ENCODE peak calls at places on chromosomes 7 and 10, in six cellular contexts. L is endothelial cell of umbilical vein; F is CD8-positive, alpha-beta T cell; S is A549; C is GM23248; Q is colonic mucosa. D is an unnamed sample.

GRCh38 chr10:130804778-130805634 is 506.5 kb downstream of the TCERG1L start:
- DNase-seq in Q (no peak), L (no peak), S (no peak), F (no peak), C (no peak), D (no peak)

GRCh38 chr7:641269-641671 is 85.2 kb upstream of the DNAAF5 start:
- DNase-seq in L (no peak), F (no peak), C (no peak), S (no peak), Q (no peak), D (no peak)

GRCh38 chr10:8130973-8131911 is 76.8 kb downstream of the GATA3 start:
- DNase-seq in L (peak), F (no peak), C (peak), Q (no peak), S (peak), D (no peak)

GRCh38 chr10:71571460-71572175 is 148.0 kb downstream of the C10orf105 start:
- DNase-seq in Q (no peak), S (no peak), L (no peak), C (no peak), F (no peak), D (no peak)

GRCh38 chr7:93133020-93133419 is 15.2 kb downstream of the SAMD9L start:
- DNase-seq in F (no peak), L (peak), S (no peak), Q (no peak), C (no peak), D (no peak)

GRCh38 chr7:78019457-78020130 is 221.0 kb downstream of the PHTF2 start:
- DNase-seq in F (no peak), S (peak), Q (peak), C (peak), L (peak), D (peak)

GRCh38 chr10:47354900-47355299 is 6.7 kb downstream of the RBP3 start:
- DNase-seq in C (no peak), Q (no peak), S (no peak), L (no peak), F (no peak), D (no peak)

GRCh38 chr7:85286449-85286848 is 99.6 kb upstream of the SEMA3D start:
- DNase-seq in S (no peak), L (no peak), F (no peak), C (peak), Q (no peak), D (no peak)

GRCh38 chr10:65968871-65969270 is 957.0 kb upstream of the LRRTM3 start:
- DNase-seq in F (no peak), Q (no peak), C (no peak), L (no peak), S (no peak), D (no peak)

GRCh38 chr7:27112960-27113949 is 10.8 kb upstream of the HOXA2 start:
- DNase-seq in S (peak), L (peak), F (no peak), C (no peak), Q (peak), D (no peak)

GRCh38 chr10:91162050-91162494 is 58.4 kb upstream of the PCGF5 start:
- DNase-seq in Q (no peak), L (no peak), C (peak), F (no peak), S (peak), D (peak)

GRCh38 chr7:81111781-81112540 is 193.1 kb upstream of the SEMA3C start:
- DNase-seq in S (no peak), F (no peak), C (peak), Q (no peak), L (peak), D (no peak)

GRCh38 chr10:117590516-117590915 is 48.0 kb downstream of the EMX2 start:
- DNase-seq in F (no peak), S (no peak), Q (no peak), L (no peak), C (peak), D (no peak)

GRCh38 chr7:154853727-154854095 is 149.2 kb downstream of the PAXIP1 start:
- DNase-seq in S (no peak), C (peak), L (no peak), F (no peak), Q (no peak), D (no peak)

GRCh38 chr7:123979876-123980275 is 53.0 kb downstream of the TMEM229A start:
- DNase-seq in L (no peak), S (no peak), C (no peak), Q (no peak), F (no peak), D (no peak)

GRCh38 chr10:113030453-113030852 is 80.4 kb downstream of the TCF7L2 start:
- DNase-seq in C (peak), F (no peak), L (no peak), S (no peak), Q (no peak), D (no peak)

GRCh38 chr7:125098377-125098970 is 168.8 kb upstream of the POT1 start:
- DNase-seq in F (no peak), Q (no peak), L (no peak), C (no peak), S (no peak), D (no peak)

GRCh38 chr10:43249151-43249961 is 17.5 kb downstream of the RASGEF1A start:
- DNase-seq in Q (no peak), L (no peak), F (no peak), S (no peak), C (no peak), D (no peak)

GRCh38 chr10:120131183-120131582 is 238.7 kb downstream of the SEC23IP start:
- DNase-seq in S (no peak), Q (peak), L (peak), F (no peak), C (peak), D (no peak)

GRCh38 chr10:89278034-89278535 is 23.8 kb upstream of the IFIT2 start:
- DNase-seq in Q (peak), L (peak), F (no peak), C (peak), S (peak), D (no peak)

GRCh38 chr7:111082351-111082750 is 8.6 kb upstream of the LRRN3 start:
- DNase-seq in F (no peak), Q (no peak), S (no peak), C (peak), L (no peak), D (no peak)

GRCh38 chr10:1229116-1229515 is 172.9 kb downstream of the WDR37 start:
- DNase-seq in S (no peak), C (no peak), L (no peak), Q (no peak), F (no peak), D (no peak)

GRCh38 chr7:108222236-108222892 is 92.2 kb upstream of the LAMB4 start:
- DNase-seq in Q (no peak), L (peak), S (no peak), F (no peak), C (peak), D (no peak)

GRCh38 chr10:28975891-28976471 is 298.7 kb downstream of the BAMBI start:
- DNase-seq in Q (no peak), C (no peak), L (no peak), S (no peak), F (no peak), D (no peak)

GRCh38 chr10:73644767-73645166 is 3.5 kb upstream of the MYOZ1 start:
- DNase-seq in L (no peak), S (no peak), F (no peak), Q (no peak), C (no peak), D (no peak)
- H3K27ac ChIP-seq in L (no peak), S (no peak), F (no peak), Q (no peak), C (no peak), D (no peak)

GRCh38 chr7:4714767-4715384 is 32.8 kb downstream of the FOXK1 start:
- DNase-seq in C (no peak), L (no peak), F (no peak), S (no peak), Q (no peak), D (no peak)

GRCh38 chr7:4714161-4714700 is 32.1 kb downstream of the FOXK1 start:
- DNase-seq in Q (no peak), S (no peak), C (no peak), L (no peak), F (no peak), D (no peak)

GRCh38 chr7:4716946-4717694 is 35.0 kb downstream of the FOXK1 start:
- DNase-seq in L (no peak), C (no peak), S (no peak), Q (no peak), F (no peak), D (no peak)

GRCh38 chr7:4713183-4713784 is 31.2 kb downstream of the FOXK1 start:
- DNase-seq in L (no peak), Q (no peak), C (peak), S (no peak), F (no peak), D (no peak)

DNA sequence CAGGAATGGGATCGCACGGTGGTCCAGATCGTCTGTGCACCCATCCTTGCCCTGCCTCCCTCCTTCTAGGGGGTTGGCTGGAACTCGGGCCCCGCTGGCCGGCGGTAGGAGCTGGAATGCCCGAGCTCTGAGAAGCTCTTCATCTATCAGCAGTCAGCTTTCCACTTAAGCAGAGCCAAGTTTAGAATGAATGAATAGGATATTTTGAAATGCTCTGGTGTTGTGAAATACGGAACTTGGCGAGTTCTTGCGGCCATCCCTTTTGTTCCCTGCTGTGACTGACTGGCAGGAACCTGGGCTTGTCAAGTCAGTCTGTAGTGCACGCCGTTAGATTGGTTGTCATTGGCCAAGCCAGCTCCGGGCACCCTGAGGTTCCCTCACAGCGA is 33.3 kb downstream of the FOXK1 start:
- DNase-seq in F (no peak), Q (no peak), S (no peak), L (no peak), C (peak), D (no peak)
- H3K4me3 ChIP-seq in F (no peak), Q (no peak), S (no peak), L (no peak), C (peak), D (no peak)

GRCh38 chr7:2066251-2066919 is 166.4 kb downstream of the MAD1L1 start:
- DNase-seq in C (no peak), Q (no peak), F (peak), L (no peak), S (no peak), D (no peak)
- H3K27ac ChIP-seq in C (no peak), Q (no peak), F (peak), L (no peak), S (no peak), D (no peak)

DNA sequence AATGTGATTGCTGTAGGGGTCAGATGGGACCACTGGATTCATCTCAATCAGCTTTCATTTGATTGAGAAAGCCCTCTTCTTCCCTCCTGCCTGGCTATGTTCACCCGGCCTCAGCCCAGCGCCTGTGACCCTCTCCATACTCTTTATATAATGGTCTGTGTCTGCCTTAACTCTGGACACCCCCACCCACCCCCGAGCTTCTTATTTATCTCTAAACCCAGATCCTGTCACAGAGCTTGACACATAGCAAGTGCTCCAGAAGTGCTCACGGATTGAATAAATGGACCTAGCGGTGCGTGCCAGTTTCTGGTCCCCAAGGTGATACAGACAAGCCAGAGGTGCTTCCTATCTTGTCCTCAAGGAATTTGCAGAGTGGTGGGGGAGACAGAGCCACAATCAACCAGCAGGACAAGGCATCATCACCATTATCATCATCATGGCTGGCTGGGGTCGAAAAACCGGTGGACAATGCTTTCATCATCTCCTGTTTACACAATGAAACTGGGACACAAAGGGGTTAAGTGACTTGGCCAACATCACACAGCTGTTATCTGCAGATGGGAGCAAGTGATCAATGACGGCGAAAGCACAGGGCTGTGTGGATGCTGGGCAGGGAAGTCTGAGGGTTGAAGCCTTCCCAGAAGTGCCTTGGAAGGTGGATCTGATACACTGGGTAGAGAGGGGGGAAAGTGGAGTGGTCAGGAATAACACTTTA is 2.2 kb upstream of the LOXL4 start:
- DNase-seq in C (no peak), L (no peak), F (no peak), Q (no peak), S (no peak), D (no peak)
- H3K4me3 ChIP-seq in C (no peak), L (no peak), F (no peak), Q (no peak), S (no peak), D (no peak)

GRCh38 chr10:6327906-6328707 is 125.4 kb downstream of the PFKFB3 start:
- DNase-seq in S (no peak), Q (no peak), C (no peak), L (no peak), F (no peak), D (no peak)
- H3K27ac ChIP-seq in S (peak), Q (no peak), C (no peak), L (no peak), F (no peak), D (no peak)

DNA sequence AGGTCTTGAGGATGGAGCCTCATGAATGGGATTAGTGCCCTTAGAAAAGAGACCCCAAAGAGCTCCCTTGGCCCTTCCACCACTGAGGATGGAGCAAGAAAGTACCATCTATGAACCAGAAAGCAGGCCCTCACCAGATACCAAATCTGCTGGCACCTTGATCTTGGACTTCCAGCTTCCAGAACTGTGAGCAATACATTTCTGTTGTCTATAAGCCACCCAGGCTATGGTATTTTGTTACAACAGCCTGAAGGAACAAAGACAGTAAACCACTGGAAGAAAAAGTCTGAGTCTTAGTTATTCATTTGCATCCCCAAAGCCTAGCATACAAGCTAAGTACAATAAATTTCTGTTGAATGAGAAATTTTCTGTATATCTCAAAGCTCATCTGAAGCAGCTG is 37.9 kb upstream of the TNS3 start:
- DNase-seq in L (no peak), F (no peak), S (no peak), Q (no peak), C (no peak), D (no peak)
- H3K4me3 ChIP-seq in L (no peak), F (no peak), S (no peak), Q (no peak), C (no peak), D (no peak)

GRCh38 chr10:32308027-32308603 is 38.8 kb downstream of the EPC1 start:
- DNase-seq in C (no peak), S (no peak), L (no peak), F (no peak), Q (no peak), D (peak)
- H3K27ac ChIP-seq in C (no peak), S (no peak), L (no peak), F (no peak), Q (no peak), D (no peak)

GRCh38 chr7:89002942-89003618 is 207.5 kb upstream of the TEX47 start:
- DNase-seq in L (peak), F (no peak), Q (no peak), S (no peak), C (peak), D (peak)
- H3K4me3 ChIP-seq in L (no peak), F (peak), Q (peak), S (no peak), C (no peak), D (peak)

GRCh38 chr7:24831240-24831639 is 74.0 kb upstream of the GSDME start:
- DNase-seq in L (peak), S (no peak), F (no peak), Q (no peak), C (peak), D (no peak)

GRCh38 chr7:24827589-24827988 is 70.3 kb upstream of the GSDME start:
- DNase-seq in F (no peak), L (no peak), Q (no peak), S (no peak), C (peak), D (no peak)

GRCh38 chr7:24829787-24830186 is 72.5 kb upstream of the GSDME start:
- DNase-seq in S (no peak), C (peak), F (no peak), Q (no peak), L (no peak), D (no peak)

GRCh38 chr7:24828871-24829661 is 71.8 kb upstream of the GSDME start:
- DNase-seq in F (no peak), S (no peak), L (peak), C (no peak), Q (no peak), D (no peak)

GRCh38 chr7:24830440-24831050 is 73.3 kb upstream of the GSDME start:
- DNase-seq in L (no peak), C (no peak), S (no peak), F (no peak), Q (no peak), D (no peak)
- H3K27ac ChIP-seq in L (peak), C (peak), S (no peak), F (no peak), Q (peak), D (no peak)

DNA sequence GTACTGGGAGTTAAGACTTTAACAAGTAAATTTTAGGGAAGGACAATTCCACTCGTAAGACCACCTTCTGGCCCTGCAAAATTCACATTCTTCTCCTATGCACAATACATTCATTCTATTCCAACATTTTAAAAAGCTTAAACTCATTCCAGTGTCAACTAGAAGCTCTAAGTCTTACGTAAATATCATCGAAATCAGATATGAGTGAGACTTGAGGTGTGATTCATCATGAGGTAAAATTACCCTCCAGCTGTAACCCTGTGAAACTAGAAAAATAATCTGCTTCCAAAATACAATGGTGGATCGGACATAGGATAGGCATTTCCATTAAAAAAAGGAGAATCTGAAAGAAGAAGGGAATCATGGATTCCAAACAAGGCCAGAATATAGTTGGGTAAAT is 370.3 kb downstream of the CDC14C start:
- DNase-seq in L (no peak), Q (no peak), S (no peak), F (no peak), C (peak), D (no peak)
- H3K4me3 ChIP-seq in L (no peak), Q (no peak), S (no peak), F (no peak), C (no peak), D (no peak)